ENCODE peak calls at places on chromosomes 13 and 19, in six cellular contexts. O is H1, V is IMR-90, T is H9, C is mesenchymal stem cell, P is trophoblast cell. U is an unnamed sample.

GRCh38 chr13:71137106-71137505 is 729.9 kb downstream of the DACH1 start:
- DNase-seq in O (no peak), V (no peak), T (no peak), C (no peak), P (no peak), U (no peak)

GRCh38 chr13:111225184-111225583 is 95.3 kb upstream of the TEX29 start:
- DNase-seq in O (no peak), V (no peak), T (no peak), C (no peak), P (no peak), U (no peak)

GRCh38 chr19:4456843-4457653 is 546 bp downstream of the UBXN6 start:
- DNase-seq in O (peak; percentile 44), V (peak; percentile 56), T (peak; percentile 71), C (peak; percentile 75), P (peak; percentile 8), U (peak; percentile 82)

GRCh38 chr13:42985312-42986175 is 6.5 kb downstream of the EPSTI1 start:
- DNase-seq in O (no peak), V (no peak), T (peak; percentile 32), C (no peak), P (no peak), U (no peak)

GRCh38 chr19:16589917-16590316 is 17.7 kb upstream of the SLC35E1 start:
- DNase-seq in O (no peak), V (no peak), T (no peak), C (no peak), P (no peak), U (no peak)

GRCh38 chr19:3336680-3337523 is 29.5 kb upstream of the NFIC start:
- DNase-seq in O (no peak), V (peak; percentile 48), T (no peak), C (peak; percentile 85), P (no peak), U (no peak)

GRCh38 chr19:45130888-45131615 is 29.7 kb downstream of the NKPD1 start:
- DNase-seq in O (no peak), V (peak; percentile 16), T (no peak), C (peak; percentile 18), P (peak; percentile 16), U (no peak)

GRCh38 chr13:31200636-31200970 is 828 bp downstream of the B3GLCT start:
- DNase-seq in O (no peak), V (no peak), T (peak; percentile 47), C (peak; percentile 56), P (peak; percentile 53), U (peak; percentile 36)

GRCh38 chr13:51118809-51119431 is 7.8 kb upstream of the C13orf42 start:
- DNase-seq in O (no peak), V (no peak), T (no peak), C (no peak), P (no peak), U (no peak)

GRCh38 chr13:37047032-37047431 is 12.5 kb downstream of the SUPT20H start:
- DNase-seq in O (no peak), V (no peak), T (no peak), C (no peak), P (no peak), U (no peak)

GRCh38 chr19:39996218-39996810 is 546 bp upstream of the ZNF546 start:
- DNase-seq in O (no peak), V (peak; percentile 70), T (no peak), C (peak; percentile 82), P (peak; percentile 31), U (no peak)

GRCh38 chr13:53466576-53466975 is 438.0 kb downstream of the OLFM4 start:
- DNase-seq in O (no peak), V (no peak), T (no peak), C (no peak), P (no peak), U (no peak)

GRCh38 chr19:41691268-41691970 is 3.3 kb upstream of the CEACAM7 start:
- DNase-seq in O (no peak), V (no peak), T (peak; percentile 61), C (no peak), P (peak; percentile 26), U (no peak)

GRCh38 chr19:10552596-10553053 is 8.9 kb downstream of the ATG4D start:
- DNase-seq in O (peak; percentile 44), V (no peak), T (peak; percentile 85), C (peak; percentile 30), P (no peak), U (no peak)

GRCh38 chr13:22449251-22449650 is 731.5 kb upstream of the SGCG start:
- DNase-seq in O (no peak), V (no peak), T (no peak), C (no peak), P (no peak), U (no peak)

GRCh38 chr19:18649371-18650047 is 12.7 kb downstream of the KLHL26 start:
- DNase-seq in O (no peak), V (peak; percentile 70), T (peak; percentile 62), C (peak; percentile 88), P (peak; percentile 33), U (no peak)

GRCh38 chr13:29939158-29939557 is 88.7 kb upstream of the UBL3 start:
- DNase-seq in O (no peak), V (no peak), T (no peak), C (no peak), P (no peak), U (no peak)
- H2BK5ac ChIP-seq in O (no peak overlapping the region), V (no peak overlapping the region), T (no peak overlapping the region), C (no peak overlapping the region), P (no peak overlapping the region), U (no peak overlapping the region)

DNA sequence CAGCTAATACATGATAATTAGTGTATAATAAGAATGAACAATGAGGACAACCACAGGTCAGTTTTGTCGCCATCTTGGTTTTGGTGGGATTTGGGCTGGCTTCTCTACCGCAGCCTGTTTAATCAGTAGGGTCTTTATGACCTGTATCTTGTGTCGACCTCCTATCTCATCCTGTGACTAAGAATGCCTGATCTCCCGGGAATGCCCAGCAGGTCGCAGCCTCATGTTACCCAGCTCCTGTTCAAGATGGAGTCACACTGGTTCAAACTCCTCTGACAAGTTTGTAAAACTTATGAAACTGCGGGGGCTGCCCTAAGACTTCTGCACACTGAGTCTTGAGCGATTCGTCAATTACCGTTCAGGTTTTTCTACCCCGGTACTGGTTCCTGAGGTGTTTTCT is 21.5 kb upstream of the ADGRE1 start:
- DNase-seq in O (no peak), V (no peak), T (no peak), C (no peak), P (no peak), U (no peak)
- H2AFZ ChIP-seq in O (no peak overlapping the region), V (no peak overlapping the region), T (no peak overlapping the region), C (no peak overlapping the region), P (no peak overlapping the region), U (no peak overlapping the region)

DNA sequence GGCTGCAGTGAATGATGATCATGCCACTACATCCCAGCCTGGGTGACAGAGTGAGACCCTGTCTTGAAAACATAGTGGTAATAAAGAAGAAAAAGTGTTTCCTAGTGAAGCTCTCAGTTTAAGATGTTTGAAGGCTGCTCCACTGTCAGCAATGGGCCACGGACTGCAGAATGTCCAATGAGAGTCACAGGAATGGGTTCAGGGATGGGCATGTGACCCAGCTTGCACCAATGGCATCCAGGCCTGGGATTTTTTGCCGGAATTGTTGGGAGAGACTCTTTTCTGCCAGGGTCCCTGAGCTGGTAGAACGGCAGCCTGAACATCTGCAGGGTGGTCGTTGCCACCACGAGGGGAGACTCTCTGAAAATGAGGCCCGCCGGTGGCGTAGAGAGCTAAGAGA is 6.3 kb downstream of the SHISA7 start:
- DNase-seq in O (no peak), V (no peak), T (no peak), C (no peak), P (no peak), U (no peak)
- H2BK5ac ChIP-seq in O (no peak overlapping the region), V (no peak overlapping the region), T (no peak overlapping the region), C (no peak overlapping the region), P (no peak overlapping the region), U (no peak overlapping the region)

GRCh38 chr19:51719251-51719901 is 4.4 kb downstream of the HAS1 start:
- DNase-seq in O (no peak), V (no peak), T (peak; percentile 62), C (no peak), P (peak; percentile 25), U (no peak)
- H2AFZ ChIP-seq in O (peak overlapping the region; percentile 86), V (peak overlapping the region; percentile 58), T (no peak overlapping the region), C (no peak overlapping the region), P (peak overlapping the region; percentile 62), U (peak overlapping the region; percentile 79)

U was measured in neuronal stem cell.